ENCODE peak calls at places on chromosomes 16 and 17, in seven cellular contexts. L is stomach, D is HEK293T, K is ELF-1, C is adipocyte, R is putamen, V is hypothalamus. N is an unnamed sample.

GRCh38 chr17:71163121-71163812 is 957.6 kb upstream of the SOX9 start:
- DNase-seq in L (peak; percentile 77), D (peak; percentile 37), K (no peak), C (no peak), R (no peak), V (no peak), N (no peak)

GRCh38 chr16:29702307-29702706 is 23.3 kb downstream of the QPRT start:
- DNase-seq in L (no peak), D (no peak), K (no peak), C (no peak), R (no peak), V (no peak), N (no peak)

GRCh38 chr17:51611585-51611984 is 351.2 kb downstream of the UTP18 start:
- DNase-seq in L (no peak), D (no peak), K (no peak), C (no peak), R (no peak), V (peak; percentile 7), N (no peak)

GRCh38 chr16:11677959-11678881 is 10.0 kb downstream of the SNN start:
- DNase-seq in L (no peak), D (no peak), K (no peak), C (no peak), R (no peak), V (no peak), N (no peak)

GRCh38 chr17:915416-916201 is 64.0 kb downstream of the NXN start:
- DNase-seq in L (no peak), D (no peak), K (no peak), C (no peak), R (no peak), V (no peak), N (peak; percentile 73)

GRCh38 chr16:66344533-66345145 is 21.9 kb upstream of the CDH5 start:
- DNase-seq in L (no peak), D (no peak), K (no peak), C (peak; percentile 85), R (peak; percentile 49), V (no peak), N (no peak)

GRCh38 chr16:48076455-48077012 is 79.3 kb downstream of the ABCC12 start:
- DNase-seq in L (no peak), D (no peak), K (no peak), C (peak; percentile 54), R (no peak), V (no peak), N (no peak)

GRCh38 chr17:34204402-34204801 is 50.7 kb upstream of the CCL2 start:
- DNase-seq in L (no peak), D (no peak), K (no peak), C (no peak), R (no peak), V (no peak), N (no peak)

GRCh38 chr17:27793168-27793905 is 7.0 kb downstream of the NOS2 start:
- DNase-seq in L (no peak), D (peak; percentile 64), K (peak; percentile 49), C (peak; percentile 32), R (no peak), V (no peak), N (no peak)

GRCh38 chr17:2926019-2926650 is 129.9 kb downstream of the RAP1GAP2 start:
- DNase-seq in L (no peak), D (no peak), K (peak; percentile 49), C (peak; percentile 2), R (no peak), V (no peak), N (no peak)

GRCh38 chr16:6643083-6643686 is 689.5 kb upstream of the RBFOX1 start:
- DNase-seq in L (peak; percentile 47), D (peak; percentile 15), K (peak; percentile 64), C (peak; percentile 81), R (peak; percentile 61), V (peak; percentile 15), N (no peak)

N was measured in Right ventricle myocardium superior.